ENCODE peak calls at places on chromosomes 2 and 18, in six cellular contexts. M is NAMALWA; P is A172; W is AG09309; E is COLO829; G is stimulated activated CD8-positive, alpha-beta memory T cell treated with anti-CD3 and anti-CD28 coated beads, Interleukin-15, amount 100 ng/mL, for 24 hours. Z is an unnamed sample.
A peak's percentile ranks its signal among the peaks of the same experiment; 100 is the strongest.

GRCh38 chr2:222916229-222917197 is 55.7 kb downstream of the ACSL3 start:
- DNase-seq in M (no peak), P (no peak), W (no peak), E (no peak), G (no peak), Z (no peak)

GRCh38 chr2:200862532-200863000 is 1.9 kb downstream of the CLK1 start:
- DNase-seq in M (peak; percentile 89), P (peak; percentile 57), W (peak; percentile 44), E (no peak), G (no peak), Z (peak; percentile 9)

GRCh38 chr2:11865378-11865777 is 118.9 kb downstream of the LPIN1 start:
- DNase-seq in M (no peak), P (no peak), W (no peak), E (no peak), G (no peak), Z (no peak)

GRCh38 chr2:218517434-218518206 is 50.5 kb downstream of the USP37 start:
- DNase-seq in M (no peak), P (no peak), W (peak; percentile 11), E (no peak), G (no peak), Z (no peak)

GRCh38 chr18:67410671-67411070 is 105.8 kb downstream of the DSEL start:
- DNase-seq in M (no peak), P (no peak), W (no peak), E (no peak), G (no peak), Z (no peak)

GRCh38 chr18:74196220-74197119 is 48.1 kb downstream of the TIMM21 start:
- DNase-seq in M (peak; percentile 87), P (peak; percentile 33), W (no peak), E (peak; percentile 78), G (no peak), Z (peak; percentile 67)

GRCh38 chr2:43221660-43222471 is 4.5 kb downstream of the ZFP36L2 start:
- DNase-seq in M (peak; percentile 75), P (peak; percentile 89), W (peak; percentile 78), E (peak; percentile 94), G (peak; percentile 35), Z (peak; percentile 92)

GRCh38 chr2:191051825-191052778 is 38.1 kb upstream of the STAT1 start:
- DNase-seq in M (peak; percentile 75), P (peak; percentile 57), W (peak; percentile 59), E (peak; percentile 42), G (no peak), Z (peak; percentile 57)

GRCh38 chr2:54581326-54582039 is 125.4 kb downstream of the SPTBN1 start:
- DNase-seq in M (peak; percentile 84), P (no peak), W (no peak), E (no peak), G (no peak), Z (no peak)

GRCh38 chr18:28559511-28559910 is 382.6 kb upstream of the CDH2 start:
- DNase-seq in M (no peak), P (no peak), W (no peak), E (no peak), G (no peak), Z (no peak)

GRCh38 chr2:96527052-96527964 is 9.2 kb upstream of the ARID5A start:
- DNase-seq in M (peak; percentile 28), P (no peak), W (no peak), E (no peak), G (peak; percentile 38), Z (peak; percentile 76)

GRCh38 chr2:168467729-168468128 is 11.7 kb downstream of the CERS6 start:
- DNase-seq in M (no peak), P (no peak), W (no peak), E (no peak), G (no peak), Z (no peak)